ENCODE peak calls at places on chromosomes 4 and X, in four cellular contexts. Z, I, P and G are unnamed samples.

GRCh38 chr4:109735566-109736454 is 5.9 kb upstream of the PLA2G12A start:
- DNase-seq in Z (no peak), I (no peak), P (no peak), G (no peak)

GRCh38 chr4:87026795-87027495 is 92.1 kb downstream of the AFF1 start:
- DNase-seq in Z (no peak), I (no peak), P (peak; percentile 70), G (no peak)

GRCh38 chr4:6271701-6272465 is 2.2 kb downstream of the WFS1 start:
- DNase-seq in Z (no peak), I (peak; percentile 51), P (no peak), G (no peak)

GRCh38 chrX:27715610-27716009 is 92.2 kb upstream of the MAGEB10 start:
- DNase-seq in Z (no peak), I (no peak), P (no peak), G (no peak)

GRCh38 chrX:145727476-145727875 is 90.2 kb upstream of the SLITRK2 start:
- DNase-seq in Z (no peak), I (no peak), P (no peak), G (no peak)

GRCh38 chrX:153744210-153745066 is 19.6 kb upstream of the PLXNB3 start:
- DNase-seq in Z (no peak), I (no peak), P (no peak), G (no peak)

GRCh38 chrX:110315541-110315940 is 2.3 kb downstream of the AMMECR1 start:
- DNase-seq in Z (no peak), I (no peak), P (peak; percentile 22), G (no peak)

GRCh38 chr4:183478926-183479325 is 25.9 kb upstream of the ING2 start:
- DNase-seq in Z (no peak), I (no peak), P (no peak), G (no peak)

GRCh38 chrX:151899622-151900021 is 13.1 kb upstream of the MAGEA4 start:
- DNase-seq in Z (no peak), I (no peak), P (no peak), G (no peak)

GRCh38 chrX:44447214-44447613 is 95.4 kb downstream of the FUNDC1 start:
- DNase-seq in Z (no peak), I (no peak), P (no peak), G (no peak)

GRCh38 chr4:13170131-13170530 is 314.0 kb downstream of the RAB28 start:
- DNase-seq in Z (no peak), I (no peak), P (no peak), G (no peak)

GRCh38 chr4:166290426-166290825 is 417.4 kb downstream of the TLL1 start:
- DNase-seq in Z (no peak), I (no peak), P (no peak), G (no peak)

GRCh38 chr4:141540643-141541042 is 95.7 kb upstream of the IL15 start:
- DNase-seq in Z (no peak), I (no peak), P (no peak), G (no peak)

GRCh38 chr4:56424697-56425514 is 10.5 kb downstream of the PPAT start:
- DNase-seq in Z (no peak), I (peak; percentile 30), P (no peak), G (no peak)

GRCh38 chr4:155972098-155972497 is 18.4 kb upstream of the CTSO start:
- DNase-seq in Z (no peak), I (no peak), P (no peak), G (no peak)

GRCh38 chr4:185729300-185729912 is 82.6 kb downstream of the SORBS2 start:
- DNase-seq in Z (no peak), I (no peak), P (no peak), G (no peak)

GRCh38 chr4:24547979-24548378 is 36.4 kb downstream of the DHX15 start:
- DNase-seq in Z (no peak), I (no peak), P (no peak), G (no peak)

GRCh38 chr4:173270312-173271027 is 63.7 kb downstream of the HMGB2 start:
- DNase-seq in Z (no peak), I (peak; percentile 10), P (no peak), G (no peak)

GRCh38 chrX:40755291-40756249 is 20.2 kb upstream of the MED14 start:
- DNase-seq in Z (no peak), I (peak; percentile 40), P (no peak), G (no peak)

GRCh38 chrX:44580466-44580865 is 37.8 kb upstream of the FUNDC1 start:
- DNase-seq in Z (peak; percentile 41), I (no peak), P (no peak), G (no peak)

GRCh38 chrX:132786217-132786616 is 172.2 kb downstream of the HS6ST2 start:
- DNase-seq in Z (no peak), I (no peak), P (no peak), G (no peak)

GRCh38 chr4:100299019-100299418 is 108.8 kb upstream of the DDIT4L start:
- DNase-seq in Z (peak; percentile 58), I (peak; percentile 42), P (no peak), G (peak; percentile 95)

GRCh38 chr4:106763044-106763443 is 273.1 kb downstream of the DKK2 start:
- DNase-seq in Z (no peak), I (peak; percentile 4), P (no peak), G (no peak)

GRCh38 chr4:48193096-48193836 is 59.2 kb upstream of the TXK start:
- DNase-seq in Z (no peak), I (no peak), P (no peak), G (no peak)

GRCh38 chr4:33187035-33187434 is 2466.9 kb downstream of the PCDH7 start:
- DNase-seq in Z (no peak), I (no peak), P (no peak), G (no peak)

GRCh38 chr4:25234390-25235367 is 846 bp downstream of the PI4K2B start:
- DNase-seq in Z (peak; percentile 42), I (peak; percentile 34), P (peak; percentile 72), G (peak; percentile 61)

GRCh38 chr4:28443786-28444412 is 1583.3 kb downstream of the STIM2 start:
- DNase-seq in Z (no peak), I (no peak), P (no peak), G (no peak)

GRCh38 chrX:115563633-115564182 is 2.7 kb downstream of the PLS3 start:
- DNase-seq in Z (no peak), I (no peak), P (peak; percentile 36), G (no peak)
- H3K4me3 ChIP-seq in Z (peak overlapping the region; percentile 72), I (peak overlapping the region; percentile 78), P (no peak overlapping the region), G (peak overlapping the region; percentile 15)

GRCh38 chr4:137967480-137968190 is 274.5 kb downstream of the SLC7A11 start:
- DNase-seq in Z (no peak), I (no peak), P (no peak), G (no peak)

DNA sequence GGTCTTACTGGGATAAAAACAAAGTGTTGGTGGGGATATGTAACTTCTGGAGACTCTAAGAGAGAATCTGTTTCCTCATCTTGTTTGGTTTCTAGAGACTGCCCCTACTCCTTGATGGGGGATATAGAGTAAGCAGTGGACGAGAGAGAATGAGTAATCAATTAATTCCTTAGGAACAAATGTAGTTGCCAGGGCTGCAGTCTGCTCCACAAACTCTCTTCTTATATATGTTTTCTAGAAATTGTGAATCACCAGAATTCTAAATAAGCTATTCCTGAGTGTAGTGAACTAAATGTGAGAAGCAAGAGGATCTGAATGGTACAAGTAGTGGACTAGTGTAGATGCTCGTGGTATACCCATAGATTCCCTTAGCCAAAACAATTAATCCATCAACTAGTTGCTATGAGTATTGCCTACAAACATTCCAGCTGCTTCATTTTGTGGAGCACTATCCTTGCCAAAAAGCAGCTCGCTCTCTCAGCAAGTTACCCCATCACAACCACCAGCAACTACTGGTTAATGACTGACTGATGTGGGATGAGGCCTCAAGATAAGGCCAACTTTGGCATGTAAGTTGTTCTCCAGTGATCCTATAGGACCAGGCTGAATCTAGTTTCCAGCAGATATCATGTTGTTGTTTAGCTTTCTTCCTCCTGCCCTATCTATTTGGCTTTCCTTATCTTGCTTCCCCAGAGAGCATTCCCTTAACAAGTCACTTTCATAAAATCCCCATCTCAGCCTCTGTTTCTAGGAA is 273.0 kb downstream of the SLC7A11 start:
- DNase-seq in Z (peak; percentile 20), I (no peak), P (no peak), G (peak; percentile 46)
- TF ChIP-seq CTCF in Z (no peak), I (no peak), P (no peak), G (no peak)

DNA sequence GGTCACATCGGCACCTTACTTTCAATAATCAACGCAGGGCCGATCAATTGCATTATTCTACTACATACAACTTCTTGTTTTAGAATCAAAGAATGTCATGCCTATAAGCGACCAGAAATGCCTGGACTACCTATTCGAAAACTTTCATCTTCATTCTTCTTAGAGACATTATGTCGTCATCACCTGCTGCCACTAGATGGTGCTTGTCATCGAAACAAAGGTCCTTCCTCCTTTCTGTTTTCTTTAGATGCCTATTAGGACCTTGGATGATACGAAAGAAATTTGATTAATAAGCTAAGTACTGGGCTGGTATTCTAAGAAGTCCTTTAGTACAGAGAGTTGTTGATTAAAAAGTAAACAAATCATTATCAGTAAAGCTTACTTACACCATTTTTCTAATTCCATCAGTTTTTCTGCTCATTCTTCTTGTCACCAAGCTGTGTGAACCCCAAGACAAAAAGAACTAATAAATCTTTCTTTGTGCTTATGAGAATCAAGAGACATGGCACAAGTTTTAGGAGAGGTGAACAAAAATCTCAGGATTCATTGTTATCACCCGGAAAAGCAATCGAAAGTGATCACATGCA is 154.5 kb upstream of the SLC4A4 start:
- DNase-seq in Z (no peak), I (peak; percentile 25), P (peak; percentile 9), G (peak; percentile 18)
- H3K4me3 ChIP-seq in Z (no peak overlapping the region), I (no peak overlapping the region), P (no peak overlapping the region), G (no peak overlapping the region)

GRCh38 chr4:145482209-145483021 is 762 bp downstream of the SMAD1 start:
- DNase-seq in Z (peak; percentile 75), I (peak; percentile 50), P (peak; percentile 58), G (peak; percentile 24)
- TF ChIP-seq CTCF in Z (peak; percentile 3), I (no peak), P (no peak), G (no peak)

GRCh38 chrX:136767104-136767941 is 13.4 kb downstream of the ARHGEF6 start:
- DNase-seq in Z (no peak), I (peak; percentile 65), P (peak; percentile 73), G (no peak)
- H3K4me3 ChIP-seq in Z (peak overlapping the region; percentile 57), I (peak overlapping the region; percentile 75), P (peak overlapping the region; percentile 65), G (peak overlapping the region; percentile 48)

DNA sequence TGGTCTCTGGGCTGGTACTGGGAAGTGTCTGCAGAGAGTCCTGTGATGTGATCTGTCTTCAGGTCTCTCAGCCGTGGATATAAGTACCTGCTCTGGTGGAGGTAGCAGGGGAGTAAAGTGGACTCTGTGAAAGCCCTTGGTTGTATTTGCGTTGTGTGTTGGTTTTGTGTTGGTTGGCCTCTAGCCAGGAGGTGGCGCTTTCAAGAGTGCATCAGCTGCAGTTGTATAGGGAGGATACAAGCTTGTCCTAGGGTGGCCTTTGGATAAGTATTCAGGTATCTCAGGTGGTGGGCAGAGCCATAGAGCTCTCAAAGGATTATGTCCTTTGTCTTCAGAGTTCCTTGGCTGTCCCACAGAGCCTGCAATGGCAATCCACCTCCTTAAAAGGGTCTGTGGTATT is 111.6 kb downstream of the MAGEB17 start:
- DNase-seq in Z (no peak), I (no peak), P (no peak), G (no peak)
- TF ChIP-seq CTCF in Z (no peak), I (no peak), P (no peak), G (no peak)

DNA sequence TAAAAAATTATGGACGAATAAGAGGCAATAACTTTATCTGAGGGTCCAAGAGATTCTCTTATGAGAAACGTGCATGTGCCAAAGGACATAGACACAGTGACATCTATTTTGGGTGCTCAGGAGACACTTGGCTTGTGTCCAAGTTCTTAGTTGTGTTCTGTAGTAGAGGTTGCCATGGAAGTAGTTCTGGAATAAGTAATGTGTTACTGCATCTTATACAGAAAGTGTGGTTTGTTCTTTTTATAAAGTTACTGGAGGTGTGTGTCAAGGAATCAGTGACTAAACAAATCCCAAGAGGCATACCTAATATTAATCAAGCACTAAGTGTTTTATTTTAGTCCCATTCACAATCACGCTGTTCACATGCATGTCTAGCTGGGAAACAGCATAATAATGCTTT is 305.7 kb downstream of the ARHGAP24 start:
- DNase-seq in Z (no peak), I (no peak), P (no peak), G (no peak)
- H3K4me3 ChIP-seq in Z (peak overlapping the region; percentile 34), I (no peak overlapping the region), P (no peak overlapping the region), G (no peak overlapping the region)